ENCODE peak calls at places on chromosomes 12 and 14, in four cellular contexts. A, D, X and P are unnamed samples.

GRCh38 chr12:76919388-76920181 is 40.8 kb upstream of the CSRP2 start:
- DNase-seq in D (no peak), X (no peak), A (no peak), P (no peak)

GRCh38 chr12:52903285-52903854 is 1.5 kb downstream of the KRT8 start:
- DNase-seq in A (peak), D (peak), X (peak), P (no peak)

GRCh38 chr12:110180591-110181005 is 56.4 kb downstream of the IFT81 start:
- DNase-seq in A (no peak), D (no peak), X (no peak), P (no peak)

GRCh38 chr12:77724367-77724957 is 106.2 kb upstream of the NAV3 start:
- DNase-seq in A (peak), X (peak), D (no peak), P (peak)

GRCh38 chr14:26993541-26993940 is 395.7 kb upstream of the NOVA1 start:
- DNase-seq in D (no peak), A (no peak), X (no peak), P (no peak)

GRCh38 chr12:123141615-123142517 is 9.0 kb downstream of the PITPNM2 start:
- DNase-seq in D (no peak), X (peak), A (peak), P (peak)

GRCh38 chr14:105884808-105885281 is 358.5 kb downstream of the TMEM121 start:
- DNase-seq in A (no peak), D (peak), X (no peak), P (no peak)

GRCh38 chr14:20177433-20177974 is 13.2 kb upstream of the OR11G2 start:
- DNase-seq in D (no peak), X (no peak), A (peak), P (no peak)

GRCh38 chr12:111409403-111410228 is 3.9 kb downstream of the SH2B3 start:
- DNase-seq in X (peak), D (no peak), A (peak), P (no peak)

GRCh38 chr14:80664576-80664975 is 277.0 kb downstream of the CEP128 start:
- DNase-seq in X (peak), A (no peak), D (no peak), P (no peak)

GRCh38 chr12:98110516-98110915 is 404.9 kb upstream of the TMPO start:
- DNase-seq in X (no peak), A (no peak), D (no peak), P (no peak)

GRCh38 chr14:96086032-96086431 is 46.9 kb downstream of the C14orf132 start:
- DNase-seq in X (peak), D (no peak), A (no peak), P (peak)

GRCh38 chr12:127296591-127296990 is 970.4 kb upstream of the TMEM132C start:
- DNase-seq in X (no peak), A (no peak), D (no peak), P (no peak)

GRCh38 chr12:127295630-127296029 is 971.3 kb upstream of the TMEM132C start:
- DNase-seq in D (no peak), X (no peak), A (no peak), P (no peak)

GRCh38 chr12:127294651-127295205 is 972.2 kb upstream of the TMEM132C start:
- DNase-seq in X (no peak), A (no peak), D (no peak), P (no peak)

GRCh38 chr12:127292736-127293135 is 974.2 kb upstream of the TMEM132C start:
- DNase-seq in D (no peak), A (no peak), X (no peak), P (no peak)

DNA sequence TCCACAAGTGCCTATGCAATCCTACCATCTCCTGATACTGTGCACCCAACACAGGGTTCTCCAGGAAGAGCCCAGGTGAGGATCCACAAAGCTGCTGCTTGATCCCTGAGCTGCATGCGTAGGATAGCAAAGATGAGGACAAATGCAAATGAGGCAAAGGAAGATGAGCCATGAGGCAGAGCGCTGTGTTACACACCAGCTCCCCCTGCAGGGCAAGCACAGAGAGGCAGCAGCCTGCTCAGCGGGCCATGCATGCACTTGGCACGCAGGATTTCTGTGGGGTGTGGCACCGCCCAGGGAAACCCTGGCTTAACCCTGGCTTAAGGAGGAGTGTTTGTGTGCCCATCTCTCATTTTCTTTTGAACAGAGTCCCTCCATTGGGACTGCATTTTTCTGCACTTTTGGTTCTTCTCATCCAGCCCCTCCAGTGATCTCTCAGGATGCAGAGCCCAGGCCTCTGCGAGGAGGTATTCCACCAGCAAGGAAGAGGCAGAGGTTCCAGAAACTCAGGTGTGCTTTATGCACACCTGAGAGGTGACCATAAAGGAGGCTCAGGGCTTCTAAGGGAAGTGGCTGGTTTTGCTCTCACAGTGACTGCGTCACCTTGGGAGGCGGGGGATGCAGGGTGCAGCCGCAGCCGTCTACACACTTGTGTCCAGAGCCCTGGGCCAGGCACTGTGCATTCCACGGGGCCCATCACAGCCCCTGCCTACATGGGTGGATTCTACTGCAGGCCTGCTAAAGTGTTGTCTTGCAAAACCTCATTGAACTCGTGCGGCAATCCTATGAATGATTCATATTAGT is 973.3 kb upstream of the TMEM132C start:
- DNase-seq in X (peak), A (peak), D (peak), P (peak)
- TF ChIP-seq CTCF in X (peak), A (peak), D (no peak), P (peak)

DNA sequence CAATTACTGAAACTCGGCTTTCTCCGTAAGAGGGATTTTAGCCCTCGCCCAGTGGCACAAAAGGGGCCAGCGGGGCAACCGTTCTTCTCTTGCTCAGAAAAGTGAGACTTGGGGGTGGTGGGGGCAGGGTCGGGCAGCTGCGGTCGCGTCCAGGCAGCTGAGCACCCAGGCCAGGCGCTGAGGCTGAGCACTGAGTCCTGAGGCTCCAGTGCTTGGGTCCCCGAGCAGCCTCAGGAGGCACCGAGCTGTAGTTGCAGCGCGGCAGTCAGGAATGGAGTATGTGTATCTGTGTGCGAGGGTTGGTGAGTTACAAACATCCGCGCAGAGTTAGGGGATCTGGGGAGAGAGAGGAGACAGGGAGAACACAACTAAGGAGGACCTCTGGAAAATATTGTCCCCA is 4.1 kb upstream of the HOXC6 start:
- DNase-seq in D (no peak), X (no peak), A (no peak), P (no peak)
- H3K27ac ChIP-seq in D (no peak), X (no peak), A (no peak), P (no peak)

DNA sequence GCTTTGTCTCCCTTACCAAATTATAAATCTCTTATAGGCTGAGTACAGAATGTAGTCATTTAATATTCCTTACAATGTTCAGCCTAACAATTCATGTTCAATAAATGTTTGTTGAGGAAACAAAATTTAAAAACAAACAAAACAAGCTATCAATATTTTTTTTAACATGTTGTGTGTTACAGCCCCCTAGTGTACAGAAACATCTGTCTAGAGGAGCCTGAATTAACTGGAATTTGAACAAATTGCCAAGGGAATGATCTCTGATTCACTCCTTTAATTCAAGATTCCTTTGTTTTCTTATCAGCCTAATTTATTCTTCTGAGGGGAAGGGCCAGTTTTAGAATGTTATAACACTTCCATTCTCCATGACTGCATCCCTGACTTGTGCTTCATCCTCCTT is 127.1 kb downstream of the CMAS start:
- DNase-seq in D (no peak), A (no peak), X (no peak), P (peak)
- TF ChIP-seq CTCF in D (no peak), A (no peak), X (peak), P (no peak)

GRCh38 chr14:49792618-49793017 is 24.7 kb downstream of the KLHDC2 start:
- DNase-seq in D (no peak), X (no peak), A (no peak), P (no peak)
- H3K27ac ChIP-seq in D (no peak), X (no peak), A (no peak), P (no peak)

GRCh38 chr12:2732290-2732689 is 62.5 kb upstream of the FKBP4 start:
- DNase-seq in X (no peak), D (no peak), A (no peak), P (no peak)

GRCh38 chr12:2739069-2739468 is 55.7 kb upstream of the FKBP4 start:
- DNase-seq in D (no peak), A (no peak), X (no peak), P (no peak)

GRCh38 chr12:2737656-2738241 is 57.0 kb upstream of the FKBP4 start:
- DNase-seq in A (no peak), D (no peak), X (no peak), P (no peak)

GRCh38 chr12:2733493-2734252 is 61.1 kb upstream of the FKBP4 start:
- DNase-seq in X (no peak), D (no peak), A (no peak), P (no peak)
- TF ChIP-seq CTCF in X (no peak), D (no peak), A (no peak), P (no peak)

DNA sequence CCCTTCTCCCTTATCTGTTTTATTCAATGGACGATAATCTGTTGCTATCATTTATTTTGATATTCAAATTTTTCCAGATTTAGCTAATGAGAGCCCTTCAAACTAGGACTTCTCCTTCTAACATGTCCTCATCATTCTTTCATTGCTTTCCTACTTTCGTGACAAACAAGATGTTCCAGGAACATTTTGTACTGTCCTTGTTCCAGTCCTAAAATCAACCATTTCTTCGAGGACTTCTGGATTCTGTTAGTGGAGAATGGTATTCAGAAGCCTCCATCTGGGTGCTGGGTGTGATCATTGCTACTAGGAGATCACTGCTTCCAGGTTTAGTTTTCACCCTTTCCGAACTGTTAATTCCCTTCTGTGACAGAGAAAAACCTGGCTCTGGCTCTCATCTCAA is 29.5 kb upstream of the FBXO34 start:
- DNase-seq in D (no peak), X (no peak), A (no peak), P (no peak)
- H3K27ac ChIP-seq in D (no peak), X (no peak), A (no peak), P (no peak)

GRCh38 chr14:94888108-94888507 is 118.2 kb upstream of the GSC start:
- DNase-seq in D (no peak), X (no peak), A (peak), P (no peak)

GRCh38 chr14:94886931-94887330 is 117.0 kb upstream of the GSC start:
- DNase-seq in A (no peak), X (no peak), D (no peak), P (no peak)

GRCh38 chr14:94889520-94890312 is 119.8 kb upstream of the GSC start:
- DNase-seq in D (no peak), A (no peak), X (no peak), P (no peak)

GRCh38 chr14:94885481-94886155 is 115.7 kb upstream of the GSC start:
- DNase-seq in D (no peak), A (no peak), X (no peak), P (no peak)

GRCh38 chr14:94887591-94887990 is 117.7 kb upstream of the GSC start:
- DNase-seq in A (no peak), X (no peak), D (no peak), P (no peak)
- TF ChIP-seq CTCF in A (no peak), X (no peak), D (no peak), P (no peak)